ENCODE peak calls at places on chromosomes 5 and 9, in ten cellular contexts. One of them, this sample, is unnamed.

GRCh38 chr9:92661761-92662160 is 8.2 kb downstream of the IPPK start:
- DNase-seq in A549: no peak
- DNase-seq in effector memory CD4-positive, alpha-beta T cell: no peak
- DNase-seq in NB4: no peak
- DNase-seq in transverse colon: no peak
- DNase-seq in neural progenitor cell: no peak
- DNase-seq in HFF-Myc: no peak
- DNase-seq in foreskin fibroblast: no peak
- DNase-seq in left lung: no peak
- DNase-seq in GM23248: no peak
- DNase-seq in this sample: no peak

GRCh38 chr9:104800068-104800785 is 36.3 kb downstream of the NIPSNAP3B start:
- DNase-seq in left lung: no peak
- DNase-seq in NB4: no peak
- DNase-seq in GM23248: no peak
- DNase-seq in neural progenitor cell: no peak
- DNase-seq in foreskin fibroblast: no peak
- DNase-seq in A549: no peak
- DNase-seq in effector memory CD4-positive, alpha-beta T cell: no peak
- DNase-seq in HFF-Myc: no peak
- DNase-seq in transverse colon: no peak
- DNase-seq in this sample: no peak

GRCh38 chr5:93578179-93578812 is 2.7 kb downstream of the NR2F1-AS1 start:
- DNase-seq in transverse colon: no peak
- DNase-seq in HFF-Myc: no peak
- DNase-seq in NB4: peak; percentile 20
- DNase-seq in GM23248: no peak
- DNase-seq in effector memory CD4-positive, alpha-beta T cell: no peak
- DNase-seq in neural progenitor cell: peak; percentile 72
- DNase-seq in left lung: no peak
- DNase-seq in foreskin fibroblast: no peak
- DNase-seq in A549: no peak
- DNase-seq in this sample: no peak

GRCh38 chr9:106075991-106076390 is 381.6 kb downstream of the TMEM38B start:
- DNase-seq in A549: no peak
- DNase-seq in left lung: no peak
- DNase-seq in GM23248: peak; percentile 23
- DNase-seq in transverse colon: no peak
- DNase-seq in effector memory CD4-positive, alpha-beta T cell: no peak
- DNase-seq in neural progenitor cell: no peak
- DNase-seq in foreskin fibroblast: peak; percentile 84
- DNase-seq in NB4: no peak
- DNase-seq in HFF-Myc: peak; percentile 50
- DNase-seq in this sample: no peak

GRCh38 chr9:19935422-19935821 is 146.6 kb upstream of the SLC24A2 start:
- DNase-seq in effector memory CD4-positive, alpha-beta T cell: no peak
- DNase-seq in NB4: no peak
- DNase-seq in neural progenitor cell: no peak
- DNase-seq in foreskin fibroblast: no peak
- DNase-seq in HFF-Myc: no peak
- DNase-seq in transverse colon: no peak
- DNase-seq in GM23248: no peak
- DNase-seq in left lung: no peak
- DNase-seq in A549: no peak
- DNase-seq in this sample: no peak

GRCh38 chr5:40429258-40430111 is 250.2 kb upstream of the PTGER4 start:
- DNase-seq in GM23248: peak; percentile 27
- DNase-seq in A549: no peak
- DNase-seq in transverse colon: no peak
- DNase-seq in HFF-Myc: no peak
- DNase-seq in neural progenitor cell: no peak
- DNase-seq in left lung: no peak
- DNase-seq in effector memory CD4-positive, alpha-beta T cell: no peak
- DNase-seq in foreskin fibroblast: no peak
- DNase-seq in NB4: peak; percentile 42
- DNase-seq in this sample: no peak

GRCh38 chr9:128702445-128702948 is at the start of gene PKN3:
- DNase-seq in A549: peak; percentile 89
- DNase-seq in effector memory CD4-positive, alpha-beta T cell: peak; percentile 67
- DNase-seq in transverse colon: peak; percentile 92
- DNase-seq in NB4: peak; percentile 88
- DNase-seq in foreskin fibroblast: peak; percentile 68
- DNase-seq in GM23248: peak; percentile 90
- DNase-seq in neural progenitor cell: peak; percentile 95
- DNase-seq in HFF-Myc: peak; percentile 39
- DNase-seq in left lung: peak; percentile 87
- DNase-seq in this sample: peak; percentile 94

GRCh38 chr9:38181866-38182265 is 112.8 kb upstream of the SHB start:
- DNase-seq in foreskin fibroblast: no peak
- DNase-seq in transverse colon: no peak
- DNase-seq in neural progenitor cell: no peak
- DNase-seq in A549: no peak
- DNase-seq in GM23248: peak; percentile 10
- DNase-seq in left lung: no peak
- DNase-seq in effector memory CD4-positive, alpha-beta T cell: no peak
- DNase-seq in NB4: no peak
- DNase-seq in HFF-Myc: no peak
- DNase-seq in this sample: no peak

DNA sequence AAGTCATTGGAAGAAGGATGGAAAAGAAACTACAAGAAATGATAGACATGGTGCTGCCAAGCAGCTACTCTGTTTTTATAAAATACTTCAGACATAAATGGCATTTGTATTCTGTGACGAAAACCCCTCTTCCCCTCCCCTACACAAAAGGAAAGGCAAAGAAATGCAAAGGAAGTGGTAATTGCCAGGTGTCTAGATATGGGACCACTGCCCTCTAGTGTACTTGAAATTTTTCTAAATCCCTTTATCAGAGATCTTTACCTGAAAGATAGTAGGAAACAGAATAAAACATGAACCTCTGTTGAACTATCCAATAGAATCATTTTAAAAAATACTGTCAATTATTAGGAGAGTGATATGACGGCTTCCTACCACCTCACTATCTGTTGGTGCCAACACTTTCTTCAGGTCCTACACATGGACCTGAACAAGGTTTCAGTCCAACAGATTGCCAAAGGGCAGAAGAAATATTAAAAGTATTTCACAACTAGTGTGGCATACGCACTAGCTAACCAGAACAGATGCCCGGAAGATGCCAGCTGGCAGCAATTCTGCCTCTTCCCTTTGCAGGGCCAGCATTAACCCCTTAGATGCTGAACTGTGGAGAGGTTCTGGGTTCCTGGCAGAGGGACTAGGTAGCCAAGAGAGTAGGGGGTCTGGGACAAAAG is 104.1 kb downstream of the TSSK1B start:
- DNase-seq in effector memory CD4-positive, alpha-beta T cell: no peak
- DNase-seq in neural progenitor cell: peak; percentile 31
- DNase-seq in HFF-Myc: no peak
- DNase-seq in foreskin fibroblast: no peak
- DNase-seq in left lung: no peak
- DNase-seq in NB4: peak; percentile 39
- DNase-seq in transverse colon: no peak
- DNase-seq in A549: peak; percentile 20
- DNase-seq in GM23248: peak; percentile 78
- DNase-seq in this sample: peak; percentile 63
- H3K4me3 ChIP-seq in effector memory CD4-positive, alpha-beta T cell: no peak overlapping the region
- H3K4me3 ChIP-seq in neural progenitor cell: no peak overlapping the region
- H3K4me3 ChIP-seq in HFF-Myc: no peak overlapping the region
- H3K4me3 ChIP-seq in foreskin fibroblast: no peak overlapping the region
- H3K4me3 ChIP-seq in left lung: no peak overlapping the region
- H3K4me3 ChIP-seq in NB4: no peak overlapping the region
- H3K4me3 ChIP-seq in transverse colon: no peak overlapping the region
- H3K4me3 ChIP-seq in A549: no peak overlapping the region
- H3K4me3 ChIP-seq in GM23248: peak overlapping the region; percentile 61
- H3K4me3 ChIP-seq in this sample: no peak overlapping the region

DNA sequence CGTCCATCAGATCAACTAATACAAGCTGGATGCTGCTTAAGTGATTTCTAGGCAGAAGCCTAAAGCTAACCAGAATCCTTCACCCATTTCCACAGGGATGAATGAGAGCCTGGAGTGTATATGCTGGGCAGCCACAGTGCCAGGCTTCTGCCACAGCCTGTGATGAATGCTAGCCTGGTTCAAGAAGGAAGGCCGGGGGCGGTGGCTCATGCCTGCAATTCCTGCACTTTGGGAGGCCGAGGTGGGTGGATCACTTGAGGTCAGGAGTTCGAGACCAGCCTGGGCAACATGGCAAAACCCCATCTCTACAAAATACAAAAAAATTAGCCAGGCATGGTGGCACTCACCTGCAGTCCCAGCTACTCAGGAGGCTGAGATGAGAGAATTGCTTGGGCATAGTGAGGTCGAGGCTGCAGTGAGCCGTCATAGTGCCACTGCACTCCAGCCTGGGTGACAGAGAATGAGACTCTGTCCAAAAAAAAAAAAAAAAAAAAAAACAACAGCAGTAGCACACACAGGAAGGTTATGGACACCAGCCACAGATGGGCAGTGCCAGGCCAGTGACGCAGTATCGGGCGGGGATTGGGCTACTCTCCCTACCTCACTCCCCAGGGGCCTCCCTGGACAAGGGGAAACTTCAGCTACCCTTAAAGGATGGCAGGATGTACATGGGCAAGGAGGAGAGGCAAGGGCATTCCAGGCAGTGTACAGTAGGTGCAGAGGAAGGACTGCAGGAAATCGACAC is 23.1 kb upstream of the HMCN2 start:
- DNase-seq in neural progenitor cell: no peak
- DNase-seq in left lung: no peak
- DNase-seq in HFF-Myc: no peak
- DNase-seq in transverse colon: no peak
- DNase-seq in foreskin fibroblast: no peak
- DNase-seq in effector memory CD4-positive, alpha-beta T cell: no peak
- DNase-seq in NB4: no peak
- DNase-seq in A549: no peak
- DNase-seq in GM23248: no peak
- DNase-seq in this sample: no peak
- H3K4me3 ChIP-seq in neural progenitor cell: no peak overlapping the region
- H3K4me3 ChIP-seq in left lung: no peak overlapping the region
- H3K4me3 ChIP-seq in HFF-Myc: no peak overlapping the region
- H3K4me3 ChIP-seq in transverse colon: no peak overlapping the region
- H3K4me3 ChIP-seq in foreskin fibroblast: no peak overlapping the region
- H3K4me3 ChIP-seq in effector memory CD4-positive, alpha-beta T cell: peak overlapping the region; percentile 51
- H3K4me3 ChIP-seq in NB4: no peak overlapping the region
- H3K4me3 ChIP-seq in A549: peak overlapping the region; percentile 40
- H3K4me3 ChIP-seq in GM23248: no peak overlapping the region
- H3K4me3 ChIP-seq in this sample: no peak overlapping the region

DNA sequence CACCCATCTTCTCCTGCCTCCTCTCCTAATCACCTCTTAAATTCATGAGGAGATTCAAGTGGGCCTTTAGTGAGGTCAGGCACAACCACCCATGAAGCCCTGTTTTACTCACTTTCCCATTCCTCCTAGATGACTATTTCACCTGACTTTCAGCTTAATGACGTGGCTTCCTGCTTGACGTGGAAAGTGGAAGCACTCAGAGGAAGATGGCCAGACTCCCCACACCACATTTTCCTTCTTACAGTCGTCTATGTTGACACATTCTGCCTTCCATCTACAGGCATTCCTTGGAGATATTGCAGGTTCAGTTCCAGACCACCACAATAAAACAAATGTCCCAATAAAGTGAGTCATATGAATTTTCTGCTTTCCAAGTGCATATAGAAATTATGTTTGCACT is 146.4 kb upstream of the TAS2R1 start:
- DNase-seq in HFF-Myc: no peak
- DNase-seq in NB4: no peak
- DNase-seq in GM23248: peak; percentile 47
- DNase-seq in left lung: no peak
- DNase-seq in transverse colon: no peak
- DNase-seq in A549: no peak
- DNase-seq in foreskin fibroblast: no peak
- DNase-seq in effector memory CD4-positive, alpha-beta T cell: no peak
- DNase-seq in neural progenitor cell: no peak
- DNase-seq in this sample: no peak
- H3K4me3 ChIP-seq in HFF-Myc: no peak overlapping the region
- H3K4me3 ChIP-seq in NB4: no peak overlapping the region
- H3K4me3 ChIP-seq in GM23248: no peak overlapping the region
- H3K4me3 ChIP-seq in left lung: no peak overlapping the region
- H3K4me3 ChIP-seq in transverse colon: no peak overlapping the region
- H3K4me3 ChIP-seq in A549: no peak overlapping the region
- H3K4me3 ChIP-seq in foreskin fibroblast: no peak overlapping the region
- H3K4me3 ChIP-seq in effector memory CD4-positive, alpha-beta T cell: no peak overlapping the region
- H3K4me3 ChIP-seq in neural progenitor cell: no peak overlapping the region
- H3K4me3 ChIP-seq in this sample: no peak overlapping the region

GRCh38 chr5:7396169-7397004 is 449 bp downstream of the ADCY2 start:
- DNase-seq in A549: no peak
- DNase-seq in left lung: no peak
- DNase-seq in NB4: no peak
- DNase-seq in effector memory CD4-positive, alpha-beta T cell: no peak
- DNase-seq in neural progenitor cell: peak; percentile 65
- DNase-seq in foreskin fibroblast: no peak
- DNase-seq in transverse colon: no peak
- DNase-seq in GM23248: peak; percentile 50
- DNase-seq in HFF-Myc: no peak
- DNase-seq in this sample: peak; percentile 41

GRCh38 chr5:7393921-7394799 is 1.8 kb upstream of the ADCY2 start:
- DNase-seq in GM23248: no peak
- DNase-seq in HFF-Myc: no peak
- DNase-seq in NB4: no peak
- DNase-seq in foreskin fibroblast: no peak
- DNase-seq in effector memory CD4-positive, alpha-beta T cell: no peak
- DNase-seq in transverse colon: no peak
- DNase-seq in neural progenitor cell: no peak
- DNase-seq in A549: no peak
- DNase-seq in left lung: no peak
- DNase-seq in this sample: no peak

GRCh38 chr5:7395432-7396168 is at the start of gene ADCY2:
- DNase-seq in foreskin fibroblast: no peak
- DNase-seq in transverse colon: no peak
- DNase-seq in GM23248: no peak
- DNase-seq in NB4: no peak
- DNase-seq in A549: no peak
- DNase-seq in HFF-Myc: no peak
- DNase-seq in left lung: no peak
- DNase-seq in effector memory CD4-positive, alpha-beta T cell: no peak
- DNase-seq in neural progenitor cell: no peak
- DNase-seq in this sample: no peak

GRCh38 chr5:7397005-7397546 is 1.1 kb downstream of the ADCY2 start:
- DNase-seq in foreskin fibroblast: no peak
- DNase-seq in effector memory CD4-positive, alpha-beta T cell: no peak
- DNase-seq in GM23248: peak; percentile 16
- DNase-seq in HFF-Myc: no peak
- DNase-seq in transverse colon: no peak
- DNase-seq in A549: no peak
- DNase-seq in neural progenitor cell: no peak
- DNase-seq in NB4: peak; percentile 8
- DNase-seq in left lung: no peak
- DNase-seq in this sample: peak; percentile 49

DNA sequence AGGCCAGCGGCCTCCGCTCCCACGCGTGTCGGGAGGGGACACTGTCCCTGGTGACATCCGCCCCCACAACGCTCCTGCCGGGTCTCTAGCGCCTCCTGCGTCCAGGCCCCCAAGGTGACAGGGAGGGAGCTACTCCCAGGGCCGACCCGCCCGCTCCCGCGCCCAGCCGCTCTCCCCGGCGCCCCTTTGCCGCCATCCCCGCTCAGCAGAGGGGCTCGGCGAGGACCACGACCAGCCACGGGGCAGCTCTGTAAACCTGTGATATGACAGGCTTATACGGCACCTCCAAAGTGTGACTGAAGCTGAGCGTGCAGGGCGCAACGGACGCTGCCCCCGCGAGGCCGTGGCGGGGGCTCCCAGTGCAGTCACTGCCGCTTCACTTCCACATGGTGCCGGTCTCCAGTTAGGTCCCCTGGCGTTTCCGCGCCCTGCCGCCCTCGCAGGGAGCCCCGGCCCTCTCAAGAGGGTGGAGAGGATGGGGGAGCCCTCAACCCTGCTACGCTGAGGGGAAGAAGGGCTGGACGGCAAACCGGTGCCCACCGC is 978 bp upstream of the ADCY2 start:
- DNase-seq in NB4: no peak
- DNase-seq in left lung: no peak
- DNase-seq in GM23248: no peak
- DNase-seq in effector memory CD4-positive, alpha-beta T cell: no peak
- DNase-seq in HFF-Myc: no peak
- DNase-seq in foreskin fibroblast: no peak
- DNase-seq in transverse colon: no peak
- DNase-seq in neural progenitor cell: peak; percentile 65
- DNase-seq in A549: no peak
- DNase-seq in this sample: peak; percentile 37
- H3K4me3 ChIP-seq in NB4: no peak overlapping the region
- H3K4me3 ChIP-seq in left lung: no peak overlapping the region
- H3K4me3 ChIP-seq in GM23248: no peak overlapping the region
- H3K4me3 ChIP-seq in effector memory CD4-positive, alpha-beta T cell: no peak overlapping the region
- H3K4me3 ChIP-seq in HFF-Myc: no peak overlapping the region
- H3K4me3 ChIP-seq in foreskin fibroblast: no peak overlapping the region
- H3K4me3 ChIP-seq in transverse colon: no peak overlapping the region
- H3K4me3 ChIP-seq in neural progenitor cell: peak overlapping the region; percentile 50
- H3K4me3 ChIP-seq in A549: no peak overlapping the region
- H3K4me3 ChIP-seq in this sample: peak overlapping the region; percentile 8